ENCODE peak calls at places on chromosomes 6 and 20, in nine cellular contexts. Q is GM20000, J is AG09309, Y is cardiac muscle cell, B is psoas muscle, R is cardiac fibroblast, H is COLO829, T is HFFc6, I is GM04504. U is an unnamed sample.

GRCh38 chr20:47499053-47499452 is 2.6 kb upstream of the NCOA3 start:
- DNase-seq in Y (no peak), I (no peak), Q (no peak), B (no peak), J (no peak), R (no peak), T (no peak), H (no peak), U (no peak)

GRCh38 chr6:102631921-102632320 is 1238.4 kb downstream of the GRIK2 start:
- DNase-seq in I (no peak), B (no peak), T (no peak), Q (no peak), R (no peak), J (no peak), H (no peak), Y (no peak), U (no peak)

GRCh38 chr6:45654673-45655072 is 276.9 kb upstream of the SUPT3H start:
- DNase-seq in H (no peak), Y (no peak), T (no peak), I (no peak), J (no peak), B (no peak), R (peak), Q (no peak), U (no peak)

GRCh38 chr6:50362706-50363105 is 313.0 kb upstream of the DEFB112 start:
- DNase-seq in R (no peak), B (no peak), H (no peak), I (no peak), Q (no peak), J (no peak), T (no peak), Y (no peak), U (no peak)

GRCh38 chr6:25717856-25718740 is 36.4 kb upstream of the SLC17A4 start:
- DNase-seq in Y (peak), T (peak), Q (peak), J (no peak), R (peak), I (no peak), B (no peak), H (peak), U (no peak)

GRCh38 chr20:38885357-38885756 is 40.9 kb upstream of the FAM83D start:
- DNase-seq in T (no peak), Q (no peak), Y (no peak), B (no peak), J (no peak), R (no peak), I (no peak), H (no peak), U (no peak)

GRCh38 chr6:166619912-166620311 is 7.1 kb downstream of the RPS6KA2 start:
- DNase-seq in J (peak), R (peak), B (peak), H (no peak), I (peak), Q (no peak), T (peak), Y (peak), U (peak)

GRCh38 chr20:62686869-62687830 is 21.5 kb upstream of the NTSR1 start:
- DNase-seq in T (no peak), I (no peak), Y (no peak), J (no peak), H (no peak), R (no peak), Q (no peak), B (no peak), U (no peak)

GRCh38 chr6:89941031-89941775 is 46.9 kb downstream of the GJA10 start:
- DNase-seq in B (peak), I (no peak), T (no peak), R (no peak), H (peak), J (no peak), Q (no peak), Y (peak), U (no peak)

GRCh38 chr6:169046483-169047192 is 207.0 kb downstream of the THBS2 start:
- DNase-seq in R (peak), Q (no peak), Y (no peak), H (peak), I (peak), J (peak), B (no peak), T (peak), U (peak)

GRCh38 chr6:14748679-14749078 is 497.2 kb upstream of the JARID2 start:
- DNase-seq in H (no peak), B (no peak), R (no peak), Q (no peak), T (no peak), I (no peak), Y (no peak), J (no peak), U (no peak)